ENCODE peak calls at places on chromosomes 3 and 15, in eight cellular contexts. F, N, V, H, Q, S, W and P are unnamed samples.

GRCh38 chr15:23695282-23695681 is 8.2 kb upstream of the NDN start:
- DNase-seq in F (no peak), N (no peak), V (no peak), H (no peak), Q (no peak), S (no peak), W (no peak), P (no peak)

GRCh38 chr3:116607205-116607604 is 102.4 kb upstream of the TUSC7 start:
- DNase-seq in F (no peak), N (no peak), V (no peak), H (no peak), Q (no peak), S (no peak), W (peak), P (no peak)

GRCh38 chr3:67090472-67090871 is 92.4 kb downstream of the KBTBD8 start:
- DNase-seq in F (peak), N (no peak), V (peak), H (no peak), Q (no peak), S (no peak), W (no peak), P (peak)

GRCh38 chr3:42376397-42376798 is 34.0 kb downstream of the LYZL4 start:
- DNase-seq in F (peak), N (no peak), V (no peak), H (no peak), Q (no peak), S (no peak), W (no peak), P (peak)

GRCh38 chr3:155876037-155876436 is 5.6 kb downstream of the GMPS start:
- DNase-seq in F (no peak), N (no peak), V (no peak), H (no peak), Q (no peak), S (no peak), W (no peak), P (no peak)

GRCh38 chr15:26954403-26954802 is 16.6 kb upstream of the GABRG3 start:
- DNase-seq in F (no peak), N (no peak), V (no peak), H (no peak), Q (no peak), S (no peak), W (no peak), P (no peak)

GRCh38 chr3:109155828-109156227 is 19.3 kb downstream of the C3orf85 start:
- DNase-seq in F (no peak), N (no peak), V (no peak), H (no peak), Q (no peak), S (no peak), W (no peak), P (no peak)

GRCh38 chr3:49339947-49340800 is at the start of gene USP4:
- DNase-seq in F (peak), N (peak), V (peak), H (peak), Q (peak), S (peak), W (peak), P (peak)

GRCh38 chr3:55623786-55624185 is 136.7 kb upstream of the WNT5A start:
- DNase-seq in F (peak), N (no peak), V (no peak), H (no peak), Q (no peak), S (no peak), W (no peak), P (peak)

GRCh38 chr3:11288021-11288491 is 15.9 kb downstream of the ATG7 start:
- DNase-seq in F (peak), N (no peak), V (no peak), H (no peak), Q (no peak), S (no peak), W (no peak), P (peak)

GRCh38 chr15:29432191-29433049 is 162.8 kb upstream of the NSMCE3 start:
- DNase-seq in F (no peak), N (no peak), V (no peak), H (no peak), Q (no peak), S (no peak), W (no peak), P (no peak)

GRCh38 chr3:183448369-183449128 is 20.1 kb upstream of the MCF2L2 start:
- DNase-seq in F (no peak), N (no peak), V (no peak), H (no peak), Q (no peak), S (no peak), W (no peak), P (no peak)

GRCh38 chr3:66083096-66083960 is 44.6 kb upstream of the MAGI1 start:
- DNase-seq in F (no peak), N (no peak), V (no peak), H (no peak), Q (no peak), S (no peak), W (no peak), P (no peak)

GRCh38 chr15:101608182-101608581 is 44.0 kb downstream of the TM2D3 start:
- DNase-seq in F (no peak), N (no peak), V (no peak), H (peak), Q (no peak), S (no peak), W (no peak), P (no peak)

GRCh38 chr3:155411500-155412223 is 118.2 kb upstream of the STRIT1 start:
- DNase-seq in F (peak), N (no peak), V (no peak), H (no peak), Q (no peak), S (no peak), W (no peak), P (peak)

GRCh38 chr3:24686764-24687163 is 192.1 kb upstream of the THRB start:
- DNase-seq in F (peak), N (no peak), V (no peak), H (no peak), Q (no peak), S (no peak), W (no peak), P (peak)

GRCh38 chr3:137770821-137771399 is 6.8 kb downstream of the SOX14 start:
- DNase-seq in F (no peak), N (no peak), V (no peak), H (peak), Q (no peak), S (no peak), W (peak), P (no peak)

GRCh38 chr3:119323401-119324107 is 29.4 kb downstream of the ARHGAP31 start:
- DNase-seq in F (no peak), N (no peak), V (no peak), H (peak), Q (peak), S (no peak), W (no peak), P (no peak)

GRCh38 chr3:64732570-64732969 is 44.8 kb upstream of the ADAMTS9 start:
- DNase-seq in F (no peak), N (no peak), V (no peak), H (no peak), Q (no peak), S (no peak), W (no peak), P (no peak)

GRCh38 chr3:64765951-64766350 is 78.2 kb upstream of the ADAMTS9 start:
- DNase-seq in F (no peak), N (no peak), V (no peak), H (no peak), Q (no peak), S (no peak), W (no peak), P (no peak)

GRCh38 chr15:99618941-99619411 is 53.2 kb downstream of the MEF2A start:
- DNase-seq in F (peak), N (no peak), V (no peak), H (peak), Q (no peak), S (no peak), W (no peak), P (peak)